ENCODE peak calls at places on chromosomes 2 and 18, in four cellular contexts. T, O, K and L are unnamed samples.

GRCh38 chr2:127000937-127001336 is 102.2 kb downstream of the TEX51 start:
- DNase-seq in K (no peak), T (peak; percentile 3), O (no peak), L (no peak)

GRCh38 chr2:41928593-41928992 is 119.2 kb upstream of the PKDCC start:
- DNase-seq in K (no peak), T (peak; percentile 73), O (no peak), L (peak; percentile 82)

GRCh38 chr2:70850905-70851304 is 15.3 kb upstream of the CD207 start:
- DNase-seq in O (no peak), T (no peak), K (no peak), L (no peak)

GRCh38 chr2:65070172-65070830 is 14.1 kb downstream of the CEP68 start:
- DNase-seq in T (peak; percentile 43), K (peak; percentile 41), O (no peak), L (peak; percentile 46)

GRCh38 chr18:3329471-3329870 is 67.5 kb downstream of the MYL12B start:
- DNase-seq in K (no peak), T (no peak), O (no peak), L (peak; percentile 73)

GRCh38 chr2:151637284-151637781 is 96.9 kb downstream of the NEB start:
- DNase-seq in T (no peak), O (peak; percentile 80), K (no peak), L (no peak)

GRCh38 chr2:125310671-125311364 is 1285.7 kb downstream of the CNTNAP5 start:
- DNase-seq in K (no peak), T (no peak), O (no peak), L (no peak)

GRCh38 chr2:234462218-234462992 is 34.5 kb downstream of the ARL4C start:
- DNase-seq in O (no peak), K (no peak), T (no peak), L (no peak)

GRCh38 chr2:59462418-59463197 is 1090.8 kb downstream of the BCL11A start:
- DNase-seq in K (no peak), T (no peak), O (no peak), L (no peak)

GRCh38 chr2:160415991-160416390 is 77.6 kb downstream of the RBMS1 start:
- DNase-seq in T (peak; percentile 66), O (no peak), K (no peak), L (peak; percentile 50)

GRCh38 chr18:63178526-63178880 is 141.1 kb downstream of the BCL2 start:
- DNase-seq in O (no peak), T (no peak), K (peak; percentile 63), L (no peak)

GRCh38 chr18:50076245-50076644 is 118.7 kb downstream of the MYO5B start:
- DNase-seq in T (no peak), O (no peak), K (peak; percentile 28), L (no peak)

GRCh38 chr2:235996419-235996818 is 171.8 kb downstream of the GBX2 start:
- DNase-seq in K (no peak), O (no peak), T (no peak), L (no peak)

GRCh38 chr2:28346587-28346986 is 46.1 kb upstream of the FOSL2 start:
- DNase-seq in T (no peak), O (no peak), K (peak; percentile 58), L (no peak)

GRCh38 chr2:212520340-212520739 is 18.3 kb downstream of the ERBB4 start:
- DNase-seq in O (no peak), K (no peak), T (no peak), L (no peak)

GRCh38 chr2:235968616-235969324 is 199.4 kb downstream of the GBX2 start:
- DNase-seq in O (no peak), T (no peak), K (no peak), L (no peak)

GRCh38 chr2:240462073-240462703 is 26.7 kb downstream of the GPC1 start:
- DNase-seq in O (no peak), T (no peak), K (no peak), L (no peak)

DNA sequence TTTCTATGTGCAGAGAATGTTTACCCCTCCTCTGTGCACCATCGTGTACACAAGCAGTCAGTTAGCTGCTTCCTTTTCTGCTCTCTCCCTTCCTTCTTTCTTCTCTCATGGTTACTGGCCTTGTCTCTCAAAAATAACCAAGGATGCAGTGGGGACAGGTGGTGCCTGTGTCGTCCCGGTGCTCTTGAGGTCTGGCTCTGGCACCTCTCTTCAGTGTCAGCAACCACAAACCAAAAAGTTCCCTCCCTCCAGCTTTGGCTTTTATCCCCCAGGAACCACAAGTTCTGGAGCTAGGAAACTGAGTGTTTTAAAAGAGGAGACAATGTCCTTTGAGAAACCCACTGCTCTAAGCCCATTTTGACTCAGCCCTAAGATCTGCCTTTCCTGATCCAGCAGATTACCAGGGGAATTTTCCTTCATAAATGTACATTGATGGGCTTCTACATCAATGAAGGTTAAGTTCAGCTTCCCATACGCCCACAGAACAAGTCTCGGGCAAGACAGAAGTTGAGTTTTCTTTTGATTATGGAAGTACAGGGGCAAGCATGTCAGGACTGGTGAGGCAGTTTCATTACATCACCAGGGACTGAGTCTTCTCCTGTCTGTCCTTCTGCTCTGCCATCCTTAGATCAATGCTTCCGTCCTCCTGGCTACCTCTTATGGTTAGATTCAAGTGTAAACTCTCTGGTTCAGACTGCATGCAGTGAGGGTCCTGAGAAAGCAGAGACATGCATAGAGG is 232.2 kb downstream of the SETBP1 start:
- DNase-seq in O (no peak), T (no peak), K (no peak), L (no peak)
- H3K27ac ChIP-seq in O (no peak overlapping the region), T (no peak overlapping the region), K (no peak overlapping the region), L (no peak overlapping the region)

GRCh38 chr2:72024451-72025175 is 123.0 kb downstream of the CYP26B1 start:
- DNase-seq in T (no peak), O (peak; percentile 39), K (peak; percentile 8), L (no peak)
- H3K27ac ChIP-seq in T (no peak overlapping the region), O (no peak overlapping the region), K (no peak overlapping the region), L (no peak overlapping the region)

GRCh38 chr2:85258194-85258605 is 69.6 kb downstream of the TGOLN2 start:
- DNase-seq in O (no peak), K (no peak), T (peak; percentile 37), L (no peak)

GRCh38 chr2:85257359-85258193 is 70.2 kb downstream of the TGOLN2 start:
- DNase-seq in O (no peak), T (no peak), K (no peak), L (no peak)

GRCh38 chr2:85259101-85259590 is 68.6 kb downstream of the TGOLN2 start:
- DNase-seq in K (no peak), T (peak; percentile 72), O (no peak), L (no peak)

GRCh38 chr2:85263591-85263990 is 64.2 kb downstream of the TGOLN2 start:
- DNase-seq in O (no peak), K (no peak), T (no peak), L (no peak)

DNA sequence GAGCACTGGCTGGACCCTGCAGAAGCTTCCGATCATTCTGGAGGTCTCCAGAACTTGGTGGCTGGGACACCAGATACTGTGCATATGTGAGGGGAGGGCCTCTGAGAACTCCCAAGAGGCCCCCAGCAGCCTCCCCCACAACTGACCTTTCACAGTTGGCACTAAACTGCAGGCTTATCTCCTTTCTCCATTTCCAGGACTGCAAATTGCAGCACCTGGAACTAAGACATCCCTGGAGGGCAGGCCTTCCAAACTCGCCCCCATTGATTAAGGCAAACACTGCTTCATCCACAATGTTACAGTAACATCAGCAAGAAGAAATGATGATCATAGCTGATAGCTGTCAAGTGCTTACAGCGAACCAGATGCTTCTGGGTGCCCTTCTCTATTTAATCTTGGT is 67.9 kb downstream of the TGOLN2 start:
- DNase-seq in O (no peak), T (no peak), K (no peak), L (no peak)
- H3K27ac ChIP-seq in O (no peak overlapping the region), T (no peak overlapping the region), K (no peak overlapping the region), L (no peak overlapping the region)

GRCh38 chr18:39702888-39703287 is 2137.3 kb upstream of the CELF4 start:
- DNase-seq in K (no peak), O (no peak), T (no peak), L (no peak)
- H3K27ac ChIP-seq in K (no peak overlapping the region), O (no peak overlapping the region), T (no peak overlapping the region), L (no peak overlapping the region)

DNA sequence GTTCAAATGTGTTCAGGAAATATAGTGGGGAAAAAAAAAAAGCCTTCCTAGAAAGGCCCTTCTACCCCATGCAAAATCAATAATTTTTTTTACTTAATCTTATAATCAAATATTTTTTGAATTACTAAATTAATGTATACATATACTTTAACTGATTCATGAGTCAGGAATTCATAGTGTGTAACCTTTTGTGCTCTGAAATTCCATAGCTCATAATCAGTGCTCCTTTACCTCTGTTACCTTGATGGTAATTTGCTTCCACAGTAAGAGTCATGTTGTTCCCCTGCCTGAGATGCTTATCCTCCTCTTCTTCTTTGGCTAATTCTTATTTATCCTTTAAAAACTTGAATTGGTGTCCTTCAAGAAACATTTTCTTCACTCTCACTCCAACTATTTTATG is 414.2 kb downstream of the THSD7B start:
- DNase-seq in T (no peak), K (no peak), O (no peak), L (peak; percentile 67)
- H3K27ac ChIP-seq in T (no peak overlapping the region), K (no peak overlapping the region), O (no peak overlapping the region), L (no peak overlapping the region)

DNA sequence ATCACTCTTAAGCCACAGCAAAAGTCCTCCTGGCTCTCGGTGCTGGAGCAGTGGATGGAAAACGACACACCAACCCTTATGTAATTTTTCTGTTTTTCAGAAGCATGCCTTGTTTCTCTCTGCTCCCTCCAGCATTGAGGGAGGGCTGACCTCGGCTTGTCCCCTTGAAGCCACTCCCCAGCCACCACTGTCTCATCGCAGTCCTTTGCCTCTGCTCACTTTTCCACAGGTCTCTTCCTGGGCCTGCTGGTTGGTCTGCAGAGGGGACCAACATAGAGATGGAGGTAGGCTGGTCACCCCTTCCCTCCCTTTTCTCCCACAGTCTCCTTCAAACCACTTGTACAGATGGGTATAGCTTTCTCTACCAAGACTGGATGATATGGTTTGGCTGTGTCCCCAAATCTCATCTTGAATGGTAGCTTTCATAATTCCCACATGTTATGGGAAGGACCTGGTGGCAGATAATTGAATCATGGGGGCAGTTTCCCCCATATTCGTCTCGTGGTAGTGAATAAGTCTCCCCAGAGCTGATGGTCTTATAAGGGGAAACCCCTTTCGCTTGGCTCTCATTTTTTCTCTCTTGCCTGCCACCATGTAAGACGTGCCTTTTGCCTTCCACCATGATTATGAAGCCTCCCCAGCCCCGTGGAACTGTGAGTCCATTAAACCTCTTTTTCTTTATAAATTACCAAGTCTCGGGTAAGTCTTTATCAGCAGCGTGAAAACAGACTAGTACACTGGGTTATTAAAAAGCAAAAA is 14.3 kb upstream of the RIOK3 start:
- DNase-seq in K (no peak), T (no peak), O (no peak), L (no peak)
- H3K27ac ChIP-seq in K (no peak overlapping the region), T (no peak overlapping the region), O (no peak overlapping the region), L (no peak overlapping the region)

GRCh38 chr18:32324173-32324572 is 134.3 kb downstream of the MEP1B start:
- DNase-seq in O (no peak), T (peak; percentile 73), K (no peak), L (no peak)
- H3K27ac ChIP-seq in O (no peak overlapping the region), T (no peak overlapping the region), K (no peak overlapping the region), L (no peak overlapping the region)

GRCh38 chr2:157032019-157032418 is 225.5 kb upstream of the GALNT5 start:
- DNase-seq in T (peak; percentile 96), K (no peak), O (no peak), L (peak; percentile 82)
- H3K27ac ChIP-seq in T (peak overlapping the region; percentile 44), K (no peak overlapping the region), O (no peak overlapping the region), L (no peak overlapping the region)

GRCh38 chr2:197211881-197212342 is 98.7 kb downstream of the ANKRD44 start:
- DNase-seq in T (no peak), K (no peak), O (no peak), L (no peak)

GRCh38 chr2:197219636-197220035 is 90.9 kb downstream of the ANKRD44 start:
- DNase-seq in T (no peak), K (no peak), O (no peak), L (no peak)

GRCh38 chr2:197217561-197217960 is 93.0 kb downstream of the ANKRD44 start:
- DNase-seq in K (no peak), O (no peak), T (peak; percentile 54), L (no peak)

GRCh38 chr2:197212344-197213262 is 98.0 kb downstream of the ANKRD44 start:
- DNase-seq in T (peak; percentile 42), O (peak; percentile 69), K (peak; percentile 29), L (no peak)

GRCh38 chr2:197215988-197216979 is 94.3 kb downstream of the ANKRD44 start:
- DNase-seq in K (no peak), O (no peak), T (peak; percentile 24), L (peak; percentile 20)
- H3K27ac ChIP-seq in K (peak overlapping the region; percentile 59), O (no peak overlapping the region), T (no peak overlapping the region), L (no peak overlapping the region)